ENCODE peak calls at places on chromosomes 12 and 14, in four cellular contexts. One of them, this sample, is unnamed.

GRCh38 chr12:119302334-119303132 is 32.0 kb upstream of the CCDC60 start:
- DNase-seq in A549: no peak
- DNase-seq in astrocyte of the spinal cord: no peak
- DNase-seq in heart right ventricle: no peak
- DNase-seq in this sample: no peak

GRCh38 chr14:99549684-99550083 is 54.3 kb downstream of the CCDC85C start:
- DNase-seq in A549: no peak
- DNase-seq in heart right ventricle: no peak
- DNase-seq in astrocyte of the spinal cord: no peak
- DNase-seq in this sample: peak; percentile 35

GRCh38 chr12:82434392-82434911 is 76.1 kb downstream of the METTL25 start:
- DNase-seq in heart right ventricle: no peak
- DNase-seq in astrocyte of the spinal cord: no peak
- DNase-seq in A549: no peak
- DNase-seq in this sample: no peak

GRCh38 chr12:115355301-115355700 is 671.3 kb upstream of the TBX3 start:
- DNase-seq in astrocyte of the spinal cord: no peak
- DNase-seq in A549: no peak
- DNase-seq in heart right ventricle: no peak
- DNase-seq in this sample: no peak

GRCh38 chr12:47021298-47021697 is 58.1 kb upstream of the PCED1B start:
- DNase-seq in A549: peak; percentile 88
- DNase-seq in astrocyte of the spinal cord: peak; percentile 88
- DNase-seq in heart right ventricle: peak; percentile 21
- DNase-seq in this sample: peak; percentile 80

GRCh38 chr12:108214486-108214885 is 85.4 kb downstream of the WSCD2 start:
- DNase-seq in heart right ventricle: peak; percentile 27
- DNase-seq in astrocyte of the spinal cord: peak; percentile 9
- DNase-seq in A549: no peak
- DNase-seq in this sample: peak; percentile 33

GRCh38 chr14:95136631-95137030 is 20.7 kb downstream of the DICER1 start:
- DNase-seq in A549: no peak
- DNase-seq in astrocyte of the spinal cord: no peak
- DNase-seq in heart right ventricle: no peak
- DNase-seq in this sample: peak; percentile 47

GRCh38 chr12:96986883-96987523 is 79.9 kb downstream of the NEDD1 start:
- DNase-seq in heart right ventricle: no peak
- DNase-seq in A549: peak; percentile 51
- DNase-seq in astrocyte of the spinal cord: peak; percentile 41
- DNase-seq in this sample: peak; percentile 21

GRCh38 chr12:38669530-38669929 is 235.9 kb downstream of the CPNE8 start:
- DNase-seq in A549: no peak
- DNase-seq in heart right ventricle: no peak
- DNase-seq in astrocyte of the spinal cord: no peak
- DNase-seq in this sample: peak; percentile 29

GRCh38 chr14:103931422-103931821 is 3.2 kb downstream of the TDRD9 start:
- DNase-seq in A549: no peak
- DNase-seq in astrocyte of the spinal cord: no peak
- DNase-seq in heart right ventricle: no peak
- DNase-seq in this sample: no peak

GRCh38 chr14:101843665-101844064 is 82.2 kb downstream of the PPP2R5C start:
- DNase-seq in heart right ventricle: no peak
- DNase-seq in A549: peak; percentile 24
- DNase-seq in astrocyte of the spinal cord: no peak
- DNase-seq in this sample: no peak

GRCh38 chr14:100622708-100623485 is 35.7 kb upstream of the BEGAIN start:
- DNase-seq in A549: no peak
- DNase-seq in heart right ventricle: no peak
- DNase-seq in astrocyte of the spinal cord: no peak
- DNase-seq in this sample: no peak

GRCh38 chr14:101132051-101132541 is 228.6 kb upstream of the RTL1 start:
- DNase-seq in heart right ventricle: no peak
- DNase-seq in A549: no peak
- DNase-seq in astrocyte of the spinal cord: no peak
- DNase-seq in this sample: no peak

GRCh38 chr12:113070117-113070906 is 13.8 kb downstream of the DTX1 start:
- DNase-seq in A549: no peak
- DNase-seq in astrocyte of the spinal cord: no peak
- DNase-seq in heart right ventricle: peak; percentile 70
- DNase-seq in this sample: no peak

GRCh38 chr12:26193539-26193938 is 1.8 kb upstream of the SSPN start:
- DNase-seq in heart right ventricle: no peak
- DNase-seq in A549: no peak
- DNase-seq in astrocyte of the spinal cord: no peak
- DNase-seq in this sample: no peak

GRCh38 chr12:54853933-54854538 is at the start of gene MUCL1:
- DNase-seq in astrocyte of the spinal cord: peak; percentile 67
- DNase-seq in A549: peak; percentile 71
- DNase-seq in heart right ventricle: peak; percentile 42
- DNase-seq in this sample: peak; percentile 44

GRCh38 chr12:56773113-56773512 is 10.0 kb downstream of the HSD17B6 start:
- DNase-seq in heart right ventricle: no peak
- DNase-seq in astrocyte of the spinal cord: no peak
- DNase-seq in A549: no peak
- DNase-seq in this sample: no peak

GRCh38 chr12:10132971-10133370 is 3.0 kb upstream of the CLEC7A start:
- DNase-seq in A549: no peak
- DNase-seq in astrocyte of the spinal cord: no peak
- DNase-seq in heart right ventricle: no peak
- DNase-seq in this sample: no peak

GRCh38 chr12:20017772-20018171 is 350.6 kb upstream of the PDE3A start:
- DNase-seq in heart right ventricle: no peak
- DNase-seq in astrocyte of the spinal cord: no peak
- DNase-seq in A549: no peak
- DNase-seq in this sample: no peak

GRCh38 chr14:77459072-77459723 is 1.3 kb downstream of the AHSA1 start:
- DNase-seq in astrocyte of the spinal cord: peak; percentile 81
- DNase-seq in heart right ventricle: peak; percentile 35
- DNase-seq in A549: peak; percentile 80
- DNase-seq in this sample: peak; percentile 81

GRCh38 chr12:13135336-13136178 is 32.1 kb upstream of the GSG1 start:
- DNase-seq in heart right ventricle: no peak
- DNase-seq in A549: peak; percentile 33
- DNase-seq in astrocyte of the spinal cord: peak; percentile 90
- DNase-seq in this sample: peak; percentile 68
- TF ChIP-seq CTCF in heart right ventricle: no peak
- TF ChIP-seq CTCF in A549: no peak
- TF ChIP-seq CTCF in astrocyte of the spinal cord: peak; percentile 29
- TF ChIP-seq CTCF in this sample: peak; percentile 12

DNA sequence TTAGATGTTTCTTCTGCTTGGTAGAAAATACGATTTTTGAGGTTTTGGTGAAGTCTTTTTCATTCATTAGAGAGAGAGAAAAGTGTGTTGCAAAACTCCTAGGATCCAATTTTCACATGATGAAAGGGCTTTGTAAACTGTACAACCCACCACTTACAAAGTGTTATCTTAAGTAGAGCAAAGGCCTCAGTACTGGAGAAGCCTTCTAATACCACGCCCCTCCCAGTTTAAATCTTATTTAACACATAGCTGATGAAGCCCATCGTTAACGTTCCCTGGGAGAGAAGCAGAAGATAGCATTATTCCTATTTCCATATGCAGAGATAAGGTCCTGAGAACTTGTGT is 884 bp downstream of the APOLD1 start:
- DNase-seq in A549: no peak
- DNase-seq in astrocyte of the spinal cord: no peak
- DNase-seq in heart right ventricle: no peak
- DNase-seq in this sample: peak; percentile 71
- H3K4me3 ChIP-seq in A549: peak overlapping the region; percentile 44
- H3K4me3 ChIP-seq in astrocyte of the spinal cord: peak overlapping the region; percentile 49
- H3K4me3 ChIP-seq in heart right ventricle: peak overlapping the region; percentile 76
- H3K4me3 ChIP-seq in this sample: peak overlapping the region; percentile 65

GRCh38 chr14:32998433-32998832 is 59.8 kb downstream of the NPAS3 start:
- DNase-seq in A549: no peak
- DNase-seq in heart right ventricle: no peak
- DNase-seq in astrocyte of the spinal cord: peak; percentile 19
- DNase-seq in this sample: peak; percentile 34
- TF ChIP-seq CTCF in A549: peak; percentile 7
- TF ChIP-seq CTCF in heart right ventricle: peak; percentile 42
- TF ChIP-seq CTCF in astrocyte of the spinal cord: peak; percentile 64
- TF ChIP-seq CTCF in this sample: peak; percentile 59

GRCh38 chr12:69331482-69331845 is 16.7 kb upstream of the LYZ start:
- DNase-seq in A549: no peak
- DNase-seq in heart right ventricle: no peak
- DNase-seq in astrocyte of the spinal cord: peak; percentile 1
- DNase-seq in this sample: no peak
- H3K4me3 ChIP-seq in A549: no peak overlapping the region
- H3K4me3 ChIP-seq in heart right ventricle: peak overlapping the region; percentile 54
- H3K4me3 ChIP-seq in astrocyte of the spinal cord: peak overlapping the region; percentile 19
- H3K4me3 ChIP-seq in this sample: peak overlapping the region; percentile 45

DNA sequence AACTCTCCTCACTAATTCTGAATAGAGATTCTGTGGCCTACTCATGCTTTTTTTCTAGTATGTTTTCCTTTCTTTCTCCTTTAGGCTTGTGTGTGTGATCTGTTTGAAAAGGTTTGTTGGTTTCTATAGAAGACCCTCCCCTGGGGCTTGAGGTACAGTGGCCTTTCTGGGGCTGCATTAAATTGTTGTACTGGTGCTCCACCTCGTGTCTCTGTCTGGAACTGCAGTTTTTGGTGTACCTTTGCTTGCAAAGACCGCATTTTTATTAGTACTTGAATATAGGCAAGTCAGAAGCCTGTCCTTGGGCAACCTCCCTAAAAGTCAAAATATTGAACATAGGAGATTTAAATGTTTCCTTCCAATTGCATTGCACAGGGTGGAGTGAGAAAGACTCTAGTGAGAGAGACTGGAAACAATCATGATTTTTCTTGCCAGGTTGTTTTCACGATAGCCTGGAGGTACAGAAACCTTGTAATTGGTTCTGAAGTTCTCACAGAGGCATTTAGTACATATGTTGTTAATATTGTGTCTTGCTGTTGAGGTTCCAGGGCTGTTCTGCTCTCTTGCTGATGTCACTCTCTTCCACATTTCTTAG is 39.0 kb downstream of the SLCO1B1 start:
- DNase-seq in heart right ventricle: no peak
- DNase-seq in A549: peak; percentile 61
- DNase-seq in astrocyte of the spinal cord: peak; percentile 56
- DNase-seq in this sample: peak; percentile 22
- TF ChIP-seq CTCF in heart right ventricle: peak; percentile 44
- TF ChIP-seq CTCF in A549: peak; percentile 82
- TF ChIP-seq CTCF in astrocyte of the spinal cord: peak; percentile 76
- TF ChIP-seq CTCF in this sample: peak; percentile 67

DNA sequence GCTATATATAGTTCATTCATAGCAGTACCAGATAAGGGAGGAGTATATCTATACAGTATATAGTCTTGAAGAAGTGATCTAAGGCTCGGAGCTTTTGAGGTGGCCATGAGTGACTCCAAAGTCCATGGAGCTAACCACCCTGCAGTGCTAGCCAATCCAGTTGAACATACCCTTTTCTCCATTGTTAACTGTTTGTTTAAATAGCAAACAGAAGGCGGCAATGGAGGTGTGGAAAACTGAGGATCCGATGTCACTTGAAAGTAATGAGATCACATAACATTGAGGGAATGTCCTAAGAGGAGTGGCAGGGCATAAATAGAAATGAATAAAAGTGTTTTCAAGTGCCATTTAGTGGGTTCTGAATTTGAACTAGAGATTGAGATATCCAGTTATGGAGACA is 12.4 kb upstream of the SNAPC1 start:
- DNase-seq in A549: peak; percentile 65
- DNase-seq in heart right ventricle: no peak
- DNase-seq in astrocyte of the spinal cord: peak; percentile 16
- DNase-seq in this sample: no peak
- H3K4me3 ChIP-seq in A549: peak overlapping the region; percentile 38
- H3K4me3 ChIP-seq in heart right ventricle: peak overlapping the region; percentile 63
- H3K4me3 ChIP-seq in astrocyte of the spinal cord: no peak overlapping the region
- H3K4me3 ChIP-seq in this sample: no peak overlapping the region

DNA sequence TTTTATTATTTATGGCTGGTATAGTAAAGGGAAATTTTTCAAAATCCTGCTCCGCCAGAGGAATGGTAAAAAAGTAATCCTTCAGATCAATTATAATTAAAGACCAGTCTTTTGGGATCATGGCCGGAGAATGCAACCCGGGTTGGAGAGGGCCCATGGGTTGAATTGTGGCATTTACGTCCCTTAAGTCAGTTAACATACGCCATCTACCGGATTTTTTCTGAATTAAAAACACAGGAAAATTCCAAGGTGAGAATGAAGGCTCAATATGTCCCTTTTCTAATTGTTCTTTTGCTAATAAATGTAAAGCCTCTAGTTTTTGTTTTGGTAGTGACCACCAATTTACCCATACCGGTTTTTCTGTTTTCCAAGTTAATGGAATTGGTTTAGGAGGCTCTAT is 602.8 kb downstream of the ALG10 start:
- DNase-seq in astrocyte of the spinal cord: no peak
- DNase-seq in A549: peak; percentile 42
- DNase-seq in heart right ventricle: no peak
- DNase-seq in this sample: no peak
- TF ChIP-seq CTCF in astrocyte of the spinal cord: no peak
- TF ChIP-seq CTCF in A549: peak; percentile 53
- TF ChIP-seq CTCF in heart right ventricle: peak; percentile 40
- TF ChIP-seq CTCF in this sample: no peak

GRCh38 chr12:116559330-116560080 is at the start of gene MAP1LC3B2:
- DNase-seq in astrocyte of the spinal cord: peak; percentile 84
- DNase-seq in heart right ventricle: peak; percentile 51
- DNase-seq in A549: peak; percentile 60
- DNase-seq in this sample: peak; percentile 87
- H3K4me3 ChIP-seq in astrocyte of the spinal cord: no peak within 1 kb of the TSS
- H3K4me3 ChIP-seq in heart right ventricle: peak within 1 kb of the TSS; percentile 35
- H3K4me3 ChIP-seq in A549: no peak within 1 kb of the TSS
- H3K4me3 ChIP-seq in this sample: no peak within 1 kb of the TSS

GRCh38 chr12:43675048-43675904 is 83.3 kb downstream of the PUS7L start:
- DNase-seq in A549: no peak
- DNase-seq in heart right ventricle: no peak
- DNase-seq in astrocyte of the spinal cord: no peak
- DNase-seq in this sample: no peak

DNA sequence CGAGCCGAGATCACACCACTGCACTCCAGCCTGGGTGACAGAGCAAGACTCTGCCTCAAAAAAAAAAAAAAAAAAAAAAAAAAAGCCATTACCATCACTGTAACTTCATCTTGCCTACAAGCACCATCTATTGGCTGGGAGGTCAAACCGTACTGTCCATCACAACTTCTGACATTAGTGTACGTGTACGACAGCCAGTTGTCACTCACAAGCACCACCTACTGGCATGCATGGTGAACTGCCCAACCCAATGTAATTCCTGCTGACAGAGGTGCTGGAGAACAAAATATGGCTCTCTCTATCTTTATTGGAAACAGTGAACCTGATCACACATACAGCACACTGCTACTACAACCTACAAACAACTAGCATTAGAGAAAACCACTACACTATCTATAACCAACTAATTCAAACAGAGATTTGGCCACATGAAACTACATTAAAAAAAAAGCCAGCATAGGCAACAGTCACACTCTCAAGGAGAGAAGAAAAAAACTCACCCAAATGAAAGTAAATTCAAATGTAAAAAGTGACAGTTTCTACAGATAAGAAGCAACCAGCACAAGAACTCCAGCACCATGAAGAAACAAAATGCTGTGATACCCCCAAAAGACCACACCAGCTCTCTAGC is 82.3 kb downstream of the PUS7L start:
- DNase-seq in astrocyte of the spinal cord: no peak
- DNase-seq in A549: peak; percentile 67
- DNase-seq in heart right ventricle: no peak
- DNase-seq in this sample: no peak
- TF ChIP-seq CTCF in astrocyte of the spinal cord: peak; percentile 54
- TF ChIP-seq CTCF in A549: peak; percentile 30
- TF ChIP-seq CTCF in heart right ventricle: peak; percentile 6
- TF ChIP-seq CTCF in this sample: peak; percentile 62